ENCODE peak calls at places on chromosomes 1 and 21, in four cellular contexts. S is H1, N is MM.1S, A is HCT116. P is an unnamed sample.

GRCh38 chr1:218397752-218398339 is 52.7 kb downstream of the TGFB2 start:
- DNase-seq in A (no peak), N (no peak), S (no peak), P (no peak)

GRCh38 chr21:39658066-39658465 is 45.3 kb downstream of the B3GALT5 start:
- DNase-seq in N (no peak), S (no peak), A (no peak), P (no peak)

GRCh38 chr1:35488346-35488745 is 68.9 kb downstream of the KIAA0319L start:
- DNase-seq in A (no peak), N (no peak), S (no peak), P (no peak)

GRCh38 chr1:111489604-111490003 is 13.8 kb downstream of the ADORA3 start:
- DNase-seq in A (no peak), N (no peak), S (no peak), P (no peak)

GRCh38 chr1:183915634-183916510 is 111.0 kb downstream of the RGL1 start:
- DNase-seq in A (peak; percentile 91), S (peak; percentile 68), N (peak; percentile 95), P (peak; percentile 94)

GRCh38 chr1:211133393-211133840 is 531 bp downstream of the KCNH1 start:
- DNase-seq in S (no peak), N (no peak), A (no peak), P (no peak)

GRCh38 chr1:15323351-15323988 is 76.4 kb downstream of the FHAD1 start:
- DNase-seq in S (peak; percentile 34), A (peak; percentile 65), N (peak; percentile 78), P (peak; percentile 46)

GRCh38 chr1:53740621-53741105 is 1.7 kb upstream of the GLIS1 start:
- DNase-seq in S (no peak), N (no peak), A (no peak), P (no peak)

GRCh38 chr1:44460107-44460885 is 55.2 kb downstream of the RNF220 start:
- DNase-seq in S (no peak), A (no peak), N (no peak), P (no peak)

GRCh38 chr1:195591917-195592672 is 1016.1 kb downstream of the KCNT2 start:
- DNase-seq in S (no peak), N (no peak), A (peak; percentile 65), P (peak; percentile 54)

GRCh38 chr1:208183977-208184901 is 59.9 kb downstream of the PLXNA2 start:
- DNase-seq in A (peak; percentile 18), S (no peak), N (no peak), P (peak; percentile 91)

GRCh38 chr1:201712387-201713092 is 116.4 kb upstream of the IPO9 start:
- DNase-seq in S (no peak), A (no peak), N (no peak), P (peak; percentile 13)

GRCh38 chr1:40663324-40664166 is 1.9 kb downstream of the RIMS3 start:
- DNase-seq in S (no peak), N (no peak), A (no peak), P (no peak)

GRCh38 chr1:83931658-83932253 is 67.2 kb downstream of the TTLL7 start:
- DNase-seq in N (peak; percentile 43), S (no peak), A (peak; percentile 39), P (no peak)

GRCh38 chr1:33169290-33170055 is 12.4 kb downstream of the TRIM62 start:
- DNase-seq in A (no peak), N (no peak), S (no peak), P (no peak)

GRCh38 chr21:43890042-43890441 is 25.0 kb downstream of the AGPAT3 start:
- DNase-seq in A (no peak), S (no peak), N (no peak), P (no peak)

GRCh38 chr21:45209046-45209445 is 78.6 kb downstream of the POFUT2 start:
- DNase-seq in N (no peak), A (no peak), S (no peak), P (no peak)

GRCh38 chr1:19676438-19676922 is 11.8 kb downstream of the HTR6 start:
- DNase-seq in A (no peak), S (peak; percentile 25), N (peak; percentile 23), P (no peak)

GRCh38 chr1:12616709-12617373 is 1.2 kb downstream of the DHRS3 start:
- DNase-seq in N (no peak), A (no peak), S (no peak), P (no peak)

GRCh38 chr1:161374373-161374772 is 6.7 kb upstream of the CFAP126 start:
- DNase-seq in A (no peak), N (no peak), S (no peak), P (no peak)

GRCh38 chr1:37685722-37686121 is 6.6 kb upstream of the CDCA8 start:
- DNase-seq in A (no peak), N (no peak), S (no peak), P (no peak)

GRCh38 chr1:78619803-78620579 is at the start of gene IFI44L:
- DNase-seq in N (peak; percentile 87), S (no peak), A (no peak), P (peak; percentile 62)

GRCh38 chr1:16019580-16020277 is 1.9 kb upstream of the HSPB7 start:
- DNase-seq in S (no peak), A (no peak), N (no peak), P (no peak)

GRCh38 chr1:11731719-11732283 is 4.1 kb upstream of the AGTRAP start:
- DNase-seq in S (no peak), N (no peak), A (no peak), P (no peak)

GRCh38 chr1:18629659-18630510 is 761 bp upstream of the PAX7 start:
- DNase-seq in A (no peak), S (no peak), N (no peak), P (no peak)

GRCh38 chr1:238779676-238780075 is 606.7 kb upstream of the CHRM3 start:
- DNase-seq in N (no peak), S (no peak), A (no peak), P (no peak)

GRCh38 chr1:39688706-39689105 is 2.5 kb downstream of the HPCAL4 start:
- DNase-seq in S (no peak), A (no peak), N (no peak), P (peak; percentile 58)

GRCh38 chr1:35085421-35085820 is 6.2 kb downstream of the ZMYM1 start:
- DNase-seq in N (no peak), S (no peak), A (no peak), P (peak; percentile 19)

GRCh38 chr1:21175670-21176581 is 771 bp downstream of the EIF4G3 start:
- DNase-seq in S (no peak), N (peak; percentile 13), A (no peak), P (peak; percentile 27)

GRCh38 chr1:153608742-153609584 is 4.0 kb downstream of the S100A16 start:
- DNase-seq in A (peak; percentile 90), S (peak; percentile 41), N (no peak), P (peak; percentile 94)

GRCh38 chr1:153607381-153607780 is 5.6 kb downstream of the S100A16 start:
- DNase-seq in A (no peak), N (no peak), S (no peak), P (no peak)

GRCh38 chr1:153606194-153606593 is 6.7 kb downstream of the S100A16 start:
- DNase-seq in N (no peak), S (no peak), A (no peak), P (no peak)

GRCh38 chr1:153609585-153609907 is 3.4 kb downstream of the S100A16 start:
- DNase-seq in S (no peak), N (no peak), A (no peak), P (no peak)

GRCh38 chr1:153608089-153608672 is 4.8 kb downstream of the S100A16 start:
- DNase-seq in A (no peak), N (no peak), S (no peak), P (peak; percentile 94)
- TF ChIP-seq EZH2 in A (no peak), N (no peak), S (no peak), P (no peak)

DNA sequence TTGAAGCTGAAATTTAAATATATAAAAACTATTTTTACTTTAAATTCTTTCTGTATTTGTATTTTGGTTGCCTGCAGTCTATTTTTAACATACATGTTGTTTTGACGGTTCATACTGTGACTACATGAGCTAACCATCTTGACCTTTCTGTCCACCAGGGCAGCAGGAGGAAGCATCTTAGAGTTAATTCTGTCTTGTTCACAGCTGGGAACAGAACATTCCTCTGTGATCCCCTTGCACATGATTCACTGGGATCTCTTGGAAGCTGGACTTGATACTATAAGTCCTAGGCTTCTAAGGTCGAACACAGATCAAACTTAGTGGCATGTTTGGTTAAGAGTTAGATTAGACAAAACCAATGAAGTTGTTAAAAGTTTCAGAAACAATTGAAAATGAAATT is 99.7 kb downstream of the NFIA start:
- DNase-seq in N (no peak), S (no peak), A (no peak), P (no peak)
- TF ChIP-seq CTCF in N (no peak), S (no peak), A (no peak), P (no peak)

GRCh38 chr1:172882385-172882784 is 168.4 kb downstream of the TNFSF18 start:
- DNase-seq in N (no peak), A (no peak), S (no peak), P (no peak)

GRCh38 chr1:172883844-172884243 is 166.9 kb downstream of the TNFSF18 start:
- DNase-seq in S (no peak), N (peak; percentile 48), A (no peak), P (no peak)

GRCh38 chr1:172885411-172885810 is 165.3 kb downstream of the TNFSF18 start:
- DNase-seq in N (no peak), A (no peak), S (no peak), P (peak; percentile 60)

GRCh38 chr1:172883387-172883791 is 167.4 kb downstream of the TNFSF18 start:
- DNase-seq in A (no peak), N (peak; percentile 47), S (no peak), P (no peak)

DNA sequence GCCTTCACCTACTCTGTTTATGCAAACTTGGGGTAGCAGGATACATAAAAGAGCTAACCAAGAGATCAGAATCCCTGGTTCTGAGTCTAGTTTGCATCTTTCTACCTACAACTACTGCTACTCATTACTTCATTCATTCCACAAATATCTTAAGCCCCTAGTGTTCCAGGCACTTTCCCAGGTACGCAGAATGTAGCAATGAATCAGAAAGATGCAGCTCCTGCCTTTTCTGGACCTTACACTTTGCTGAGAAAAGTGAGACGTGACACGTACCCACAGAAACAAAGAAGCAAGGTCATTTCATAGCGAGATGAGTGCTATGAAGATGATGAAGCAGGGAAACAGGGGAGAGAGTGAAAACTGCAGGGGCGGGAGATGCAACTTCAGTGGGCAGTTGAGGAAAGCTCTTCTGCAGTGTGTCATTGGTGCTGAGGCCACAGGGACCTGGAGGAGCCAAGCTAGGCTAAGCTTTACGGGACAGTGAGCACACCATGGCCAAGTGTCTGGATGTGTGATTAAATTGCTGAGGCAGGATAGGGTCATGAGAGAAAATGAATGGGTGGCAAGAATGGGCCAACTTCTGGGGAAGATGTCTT is 167.9 kb downstream of the TNFSF18 start:
- DNase-seq in S (no peak), A (no peak), N (no peak), P (no peak)
- TF ChIP-seq EZH2 in S (no peak), A (no peak), N (no peak), P (no peak)

DNA sequence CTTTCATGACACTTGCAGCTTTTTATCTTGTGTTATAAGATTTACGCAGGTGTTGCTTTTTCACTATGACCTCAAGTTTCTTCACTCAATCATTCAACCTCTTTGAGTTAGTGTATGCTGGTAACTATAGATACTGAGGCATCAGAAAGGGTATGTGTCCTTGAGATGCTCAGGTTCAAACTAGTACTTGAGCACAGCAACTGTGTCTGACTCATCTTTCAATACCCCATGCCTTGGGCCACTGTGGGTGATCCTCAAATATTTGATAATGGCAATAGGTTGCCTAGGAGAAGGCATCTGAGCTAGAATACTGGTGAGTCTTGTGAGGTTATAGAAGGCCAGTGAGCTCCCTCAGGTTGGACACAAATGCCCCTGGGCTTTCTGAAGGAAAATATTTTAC is 88.1 kb upstream of the SPATA6 start:
- DNase-seq in N (no peak), A (no peak), S (no peak), P (no peak)
- TF ChIP-seq CTCF in N (no peak), A (no peak), S (no peak), P (no peak)

P was measured in PC-9.